ENCODE peak calls at places on chromosome 7, in seven cellular contexts. T is tibial nerve, J is heart left ventricle, M is body of pancreas, W is A549, X is breast epithelium, C is ovary. F is an unnamed sample.

GRCh38 chr7:85554294-85554877 is 367.5 kb upstream of the SEMA3D start:
- DNase-seq in W (peak), C (no peak), T (no peak), M (peak), X (no peak), J (no peak), F (no peak)

GRCh38 chr7:4103352-4104091 is 578.6 kb upstream of the FOXK1 start:
- DNase-seq in J (no peak), X (no peak), C (no peak), M (no peak), W (peak), T (no peak), F (no peak)

GRCh38 chr7:156640257-156640948 is at the start of gene RNF32:
- DNase-seq in M (peak), X (peak), T (peak), C (peak), W (peak), J (peak), F (peak)

GRCh38 chr7:112596260-112596659 is 115.5 kb downstream of the LSMEM1 start:
- DNase-seq in T (no peak), X (no peak), C (no peak), M (no peak), W (no peak), J (no peak), F (no peak)

GRCh38 chr7:57868771-57869483 is 418.9 kb downstream of the ZNF716 start:
- DNase-seq in T (no peak), X (peak), C (no peak), W (peak), M (peak), J (no peak), F (no peak)

GRCh38 chr7:97573065-97573464 is 158.8 kb upstream of the TAC1 start:
- DNase-seq in W (no peak), M (no peak), J (no peak), X (no peak), C (no peak), T (no peak), F (no peak)

GRCh38 chr7:122056977-122057376 is 87.1 kb downstream of the AASS start:
- DNase-seq in M (no peak), J (no peak), C (no peak), X (no peak), T (no peak), W (no peak), F (no peak)

GRCh38 chr7:39589323-39590111 is 23.3 kb downstream of the YAE1 start:
- DNase-seq in T (no peak), X (no peak), J (no peak), C (no peak), M (no peak), W (no peak), F (peak)

GRCh38 chr7:43834463-43835251 is 34.7 kb downstream of the MRPS24 start:
- DNase-seq in J (no peak), M (no peak), X (no peak), C (no peak), W (no peak), T (no peak), F (no peak)

GRCh38 chr7:148535227-148535626 is 55.3 kb upstream of the C7orf33 start:
- DNase-seq in X (no peak), C (no peak), W (no peak), T (no peak), J (no peak), M (no peak), F (no peak)

GRCh38 chr7:111429781-111430180 is 132.5 kb downstream of the IMMP2L start:
- DNase-seq in X (no peak), J (no peak), M (no peak), W (no peak), T (no peak), C (no peak), F (no peak)

GRCh38 chr7:80133361-80134104 is 1.1 kb upstream of the GNAI1 start:
- DNase-seq in M (peak), X (no peak), J (no peak), W (no peak), T (no peak), C (no peak), F (no peak)

GRCh38 chr7:34807548-34808340 is 149.7 kb downstream of the NPSR1 start:
- DNase-seq in J (no peak), C (no peak), X (no peak), T (no peak), M (no peak), W (no peak), F (no peak)

GRCh38 chr7:22572937-22573336 is 72.9 kb upstream of the STEAP1B start:
- DNase-seq in J (no peak), C (no peak), W (no peak), T (no peak), X (no peak), M (no peak), F (peak)

GRCh38 chr7:107147464-107148214 is 21.2 kb upstream of the HBP1 start:
- DNase-seq in M (peak), X (no peak), W (peak), J (no peak), C (no peak), T (no peak), F (no peak)

GRCh38 chr7:129782257-129783096 is 170.3 kb downstream of the UBE2H start:
- DNase-seq in X (no peak), M (no peak), C (no peak), W (no peak), T (no peak), J (no peak), F (no peak)

GRCh38 chr7:130091999-130092398 is 21.7 kb downstream of the KLHDC10 start:
- DNase-seq in X (no peak), T (no peak), M (no peak), J (no peak), C (no peak), W (no peak), F (no peak)

GRCh38 chr7:13742126-13742525 is 247.3 kb downstream of the ETV1 start:
- DNase-seq in W (no peak), M (no peak), C (no peak), X (no peak), T (no peak), J (no peak), F (no peak)

GRCh38 chr7:53541467-53541866 is 506.0 kb downstream of the POM121L12 start:
- DNase-seq in T (no peak), J (no peak), W (no peak), X (no peak), M (no peak), C (no peak), F (no peak)

GRCh38 chr7:90345548-90346319 is 782 bp upstream of the GTPBP10 start:
- DNase-seq in W (no peak), X (no peak), J (no peak), C (no peak), T (no peak), M (peak), F (no peak)

GRCh38 chr7:55550010-55550409 is 22.3 kb downstream of the VOPP1 start:
- DNase-seq in X (peak), T (no peak), M (peak), C (no peak), W (no peak), J (no peak), F (no peak)

GRCh38 chr7:129550673-129551360 is 48.5 kb downstream of the SMKR1 start:
- DNase-seq in T (no peak), J (no peak), C (no peak), W (no peak), M (no peak), X (no peak), F (no peak)

GRCh38 chr7:137961200-137962177 is 40.4 kb downstream of the CREB3L2 start:
- DNase-seq in T (no peak), M (no peak), J (no peak), X (no peak), W (no peak), C (no peak), F (no peak)

GRCh38 chr7:156540619-156541165 is 99.9 kb upstream of the RNF32 start:
- DNase-seq in C (no peak), M (no peak), X (no peak), W (no peak), T (no peak), J (no peak), F (no peak)

GRCh38 chr7:39567294-39567693 is 1.1 kb downstream of the YAE1 start:
- DNase-seq in T (no peak), W (no peak), X (no peak), M (no peak), C (no peak), J (no peak), F (no peak)

GRCh38 chr7:5422324-5423271 is 1.0 kb downstream of the TNRC18 start:
- DNase-seq in C (peak), W (peak), X (no peak), T (no peak), J (peak), M (peak), F (no peak)
- TF ChIP-seq CTCF in C (no peak), W (no peak), X (no peak), T (peak), J (no peak), M (no peak), F (no peak)

DNA sequence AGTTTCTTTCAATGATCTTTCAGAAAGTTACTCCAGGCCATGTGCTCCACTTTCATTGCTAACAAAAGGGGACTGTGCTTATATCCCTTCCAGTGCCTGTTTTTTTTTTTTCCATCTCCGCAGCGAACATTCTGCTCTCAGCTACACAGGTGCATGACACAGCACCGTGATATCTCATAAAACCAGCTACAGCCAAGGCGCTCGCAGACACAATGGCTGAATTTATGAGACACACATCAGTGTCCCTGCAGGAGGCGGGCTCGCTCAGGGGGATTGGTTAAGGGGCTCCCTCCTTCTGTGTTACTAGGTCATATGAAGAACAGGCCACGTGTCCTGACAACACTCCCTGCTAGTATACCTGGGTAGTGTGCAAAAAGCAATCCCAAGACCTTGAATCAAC is 245.5 kb downstream of the SKAP2 start:
- DNase-seq in T (no peak), M (no peak), C (no peak), X (no peak), J (no peak), W (no peak), F (no peak)
- TF ChIP-seq POLR2A in T (no peak), M (no peak), C (no peak), X (no peak), J (no peak), W (no peak), F (no peak)

GRCh38 chr7:159000859-159001435 is 143.7 kb downstream of the VIPR2 start:
- DNase-seq in W (no peak), J (no peak), M (no peak), T (no peak), X (no peak), C (no peak), F (no peak)
- TF ChIP-seq CTCF in W (no peak), J (no peak), M (no peak), T (no peak), X (no peak), C (no peak), F (no peak)

DNA sequence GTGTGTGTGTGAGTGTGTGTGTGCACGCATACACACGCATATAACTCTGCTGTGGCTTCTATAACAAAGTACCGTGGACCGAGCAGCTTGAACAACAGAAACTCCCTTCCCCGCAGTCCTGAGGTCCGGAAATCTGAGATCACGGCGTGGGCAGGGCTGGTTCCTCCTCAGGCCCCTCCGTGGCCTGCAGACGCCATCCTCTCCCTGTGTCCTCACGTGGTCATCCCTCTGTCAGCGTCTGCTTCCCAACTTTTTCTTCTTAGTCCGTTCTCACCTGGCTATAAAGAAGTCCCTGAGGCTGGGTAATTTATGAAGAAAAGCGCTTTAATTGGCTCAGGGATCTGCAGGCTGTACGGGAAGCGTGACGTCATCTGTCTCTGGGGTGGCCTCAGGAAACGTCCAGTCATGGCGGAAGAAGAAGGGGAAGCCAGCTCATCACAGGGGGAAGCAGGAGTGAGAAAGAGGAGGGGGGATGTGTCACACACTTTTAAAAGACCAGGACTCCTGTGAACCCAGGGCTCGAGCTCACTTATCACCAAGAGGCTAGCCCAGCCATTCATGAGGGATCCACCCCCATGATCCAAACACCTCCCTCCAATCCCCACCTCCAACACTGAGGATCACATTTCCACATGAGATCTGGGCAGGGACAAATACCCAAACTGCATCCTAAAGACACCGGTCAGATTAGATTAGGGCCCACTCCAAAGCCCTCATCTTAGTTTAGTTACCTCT is 91.2 kb upstream of the INSIG1 start:
- DNase-seq in M (peak), J (peak), T (peak), X (peak), W (no peak), C (no peak), F (no peak)
- TF ChIP-seq POLR2A in M (no peak), J (no peak), T (no peak), X (no peak), W (no peak), C (no peak), F (no peak)

DNA sequence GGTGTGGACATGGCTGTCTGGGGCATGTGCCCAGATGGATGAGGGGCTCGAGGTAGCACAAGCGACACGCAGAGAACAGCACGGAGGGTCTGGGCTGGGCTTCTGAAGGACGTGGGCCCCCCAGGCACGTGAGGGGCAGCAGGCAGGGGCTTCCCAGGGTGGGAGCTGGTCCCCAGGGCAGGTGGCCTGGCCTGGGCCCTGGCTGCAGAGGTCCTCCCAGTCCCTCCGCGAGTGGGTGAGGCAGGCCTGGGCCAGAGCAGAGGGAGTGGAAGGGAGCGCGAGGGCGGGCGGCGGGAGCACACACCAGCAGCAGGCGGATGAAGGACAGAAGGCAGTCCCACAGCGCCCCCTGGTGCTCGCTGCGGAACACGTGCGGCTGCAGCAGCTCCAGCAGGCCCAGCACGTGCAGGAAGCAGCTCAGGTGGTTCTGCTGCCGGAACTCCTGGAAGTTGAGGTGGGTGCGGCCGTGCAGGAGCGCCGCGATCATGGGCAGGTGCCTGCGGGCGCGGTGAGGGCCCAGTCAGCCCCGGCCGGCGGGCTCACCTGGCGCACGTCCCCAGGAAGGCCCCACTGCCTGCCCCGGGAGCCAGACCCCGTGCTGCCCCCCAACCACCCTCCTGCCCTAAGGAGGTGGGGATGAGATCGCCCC is 14.7 kb upstream of the MICALL2 start:
- DNase-seq in X (peak), J (peak), T (peak), C (peak), W (peak), M (peak), F (peak)
- TF ChIP-seq CTCF in X (peak), J (peak), T (peak), C (peak), W (peak), M (peak), F (no peak)

GRCh38 chr7:5692112-5692844 is 89.2 kb downstream of the RNF216 start:
- DNase-seq in W (peak), C (peak), T (peak), J (peak), X (peak), M (peak), F (peak)
- TF ChIP-seq POLR2A in W (no peak), C (no peak), T (no peak), J (no peak), X (no peak), M (peak), F (no peak)